ENCODE peak calls at places on chromosome 2, in nine cellular contexts. D is transverse colon, A is Panc1, G is PC-3, Q is heart left ventricle, B is psoas muscle, I is keratinocyte, U is astrocyte, F is iPS DF 6.9. L is an unnamed sample. For H3K27me3, the result is how much of the 10 kb centered on the place peaks cover.

GRCh38 chr2:26243643-26244478 is 571 bp downstream of the HADHA start:
- DNase-seq in D (peak), A (peak), G (peak), Q (no peak), B (no peak), I (no peak), U (peak), F (no peak), L (peak)

GRCh38 chr2:63053235-63053888 is 2.7 kb downstream of the OTX1 start:
- DNase-seq in D (no peak), A (no peak), G (no peak), Q (no peak), B (no peak), I (no peak), U (no peak), F (no peak), L (no peak)

GRCh38 chr2:19879115-19879514 is 22.7 kb downstream of the TTC32 start:
- DNase-seq in D (no peak), A (no peak), G (no peak), Q (no peak), B (no peak), I (no peak), U (no peak), F (no peak), L (no peak)

GRCh38 chr2:178514664-178515063 is 34.4 kb downstream of the PLEKHA3 start:
- DNase-seq in D (no peak), A (no peak), G (peak), Q (no peak), B (no peak), I (no peak), U (peak), F (no peak), L (peak)

GRCh38 chr2:30231726-30232026 is 342 bp downstream of the LBH start:
- DNase-seq in D (no peak), A (no peak), G (no peak), Q (no peak), B (no peak), I (no peak), U (no peak), F (no peak), L (no peak)

GRCh38 chr2:145919507-145919906 is 1399.6 kb upstream of the ZEB2 start:
- DNase-seq in D (no peak), A (no peak), G (peak), Q (no peak), B (no peak), I (no peak), U (no peak), F (no peak), L (no peak)

GRCh38 chr2:654896-655295 is 22.3 kb downstream of the TMEM18 start:
- DNase-seq in D (no peak), A (no peak), G (no peak), Q (no peak), B (no peak), I (no peak), U (no peak), F (no peak), L (no peak)

GRCh38 chr2:9761547-9761946 is 81.7 kb upstream of the TAF1B start:
- DNase-seq in D (no peak), A (no peak), G (no peak), Q (peak), B (no peak), I (no peak), U (no peak), F (no peak), L (no peak)

GRCh38 chr2:109128048-109128465 is 948 bp upstream of the SH3RF3 start:
- DNase-seq in D (peak), A (peak), G (peak), Q (peak), B (peak), I (no peak), U (peak), F (no peak), L (peak)

GRCh38 chr2:171923206-171923605 is 945 bp downstream of the HAT1 start:
- DNase-seq in D (no peak), A (no peak), G (peak), Q (peak), B (no peak), I (no peak), U (peak), F (no peak), L (peak)

GRCh38 chr2:202251494-202251893 is 13.1 kb upstream of the SUMO1 start:
- DNase-seq in D (no peak), A (no peak), G (no peak), Q (no peak), B (no peak), I (no peak), U (no peak), F (no peak), L (no peak)

GRCh38 chr2:54524236-54524991 is 68.3 kb downstream of the SPTBN1 start:
- DNase-seq in D (no peak), A (no peak), G (peak), Q (peak), B (no peak), I (peak), U (peak), F (no peak), L (peak)

GRCh38 chr2:25131567-25132295 is 36.6 kb downstream of the POMC start:
- DNase-seq in D (peak), A (no peak), G (no peak), Q (no peak), B (peak), I (no peak), U (no peak), F (no peak), L (no peak)

GRCh38 chr2:126886906-126887280 is 11.8 kb upstream of the TEX51 start:
- DNase-seq in D (no peak), A (no peak), G (no peak), Q (no peak), B (no peak), I (no peak), U (no peak), F (no peak), L (no peak)

GRCh38 chr2:96157649-96158553 is 12.7 kb upstream of the DUSP2 start:
- DNase-seq in D (no peak), A (no peak), G (no peak), Q (no peak), B (no peak), I (no peak), U (no peak), F (no peak), L (no peak)
- H3K4me3 ChIP-seq in D (no peak), A (no peak), G (no peak), Q (no peak), B (no peak), I (no peak), U (no peak), F (no peak), L (no peak)

GRCh38 chr2:239516954-239517305 is 116.1 kb upstream of the HDAC4 start:
- DNase-seq in D (no peak), A (no peak), G (no peak), Q (no peak), B (no peak), I (no peak), U (no peak), F (no peak), L (no peak)
- H3K27me3 ChIP-seq in D (under half), A (under half), G (under half), Q (under half), B (under half), I (under half), U (under half), F (under half), L (under half)

DNA sequence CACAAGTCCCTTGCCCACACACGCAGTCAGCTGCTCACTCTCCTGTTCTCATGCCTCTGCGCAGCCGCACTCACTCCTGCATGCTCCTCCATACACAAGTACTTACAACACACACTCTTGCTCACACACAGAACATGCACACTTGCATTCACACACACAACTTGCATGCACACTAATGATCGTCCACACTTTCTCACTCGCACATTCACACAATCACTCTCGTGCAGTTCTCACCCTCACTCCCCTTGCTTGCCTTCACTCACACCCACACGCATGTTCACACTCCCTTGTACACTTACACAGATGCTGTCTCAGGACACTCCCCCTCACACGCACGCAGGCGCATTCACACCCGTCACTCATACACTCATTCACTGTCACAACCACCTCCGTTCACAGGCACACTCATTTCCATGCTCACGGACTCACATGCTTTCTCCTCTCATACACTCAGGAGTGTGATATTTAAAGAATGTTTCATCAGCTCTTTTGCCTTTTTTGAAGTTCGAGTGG is 36.1 kb upstream of the LYPD6B start:
- DNase-seq in D (no peak), A (no peak), G (no peak), Q (no peak), B (no peak), I (no peak), U (no peak), F (no peak), L (no peak)
- H3K4me3 ChIP-seq in D (no peak), A (no peak), G (no peak), Q (no peak), B (no peak), I (no peak), U (no peak), F (no peak), L (no peak)

GRCh38 chr2:102620367-102620766 is 1.0 kb downstream of the SLC9A2 start:
- DNase-seq in D (peak), A (no peak), G (peak), Q (no peak), B (no peak), I (no peak), U (no peak), F (no peak), L (no peak)
- H3K27me3 ChIP-seq in D (under half), A (under half), G (under half), Q (under half), B (under half), I (half or more), U (half or more), F (under half), L (under half)

GRCh38 chr2:217222511-217222910 is 362.6 kb upstream of the TNP1 start:
- DNase-seq in D (no peak), A (no peak), G (no peak), Q (no peak), B (no peak), I (no peak), U (no peak), F (no peak), L (no peak)

GRCh38 chr2:217220228-217221013 is 360.6 kb upstream of the TNP1 start:
- DNase-seq in D (no peak), A (no peak), G (no peak), Q (peak), B (no peak), I (no peak), U (no peak), F (no peak), L (no peak)

GRCh38 chr2:217219141-217219505 is 359.3 kb upstream of the TNP1 start:
- DNase-seq in D (no peak), A (no peak), G (no peak), Q (no peak), B (no peak), I (no peak), U (no peak), F (no peak), L (no peak)

GRCh38 chr2:217225596-217225995 is 365.7 kb upstream of the TNP1 start:
- DNase-seq in D (no peak), A (no peak), G (no peak), Q (no peak), B (no peak), I (no peak), U (no peak), F (no peak), L (no peak)

DNA sequence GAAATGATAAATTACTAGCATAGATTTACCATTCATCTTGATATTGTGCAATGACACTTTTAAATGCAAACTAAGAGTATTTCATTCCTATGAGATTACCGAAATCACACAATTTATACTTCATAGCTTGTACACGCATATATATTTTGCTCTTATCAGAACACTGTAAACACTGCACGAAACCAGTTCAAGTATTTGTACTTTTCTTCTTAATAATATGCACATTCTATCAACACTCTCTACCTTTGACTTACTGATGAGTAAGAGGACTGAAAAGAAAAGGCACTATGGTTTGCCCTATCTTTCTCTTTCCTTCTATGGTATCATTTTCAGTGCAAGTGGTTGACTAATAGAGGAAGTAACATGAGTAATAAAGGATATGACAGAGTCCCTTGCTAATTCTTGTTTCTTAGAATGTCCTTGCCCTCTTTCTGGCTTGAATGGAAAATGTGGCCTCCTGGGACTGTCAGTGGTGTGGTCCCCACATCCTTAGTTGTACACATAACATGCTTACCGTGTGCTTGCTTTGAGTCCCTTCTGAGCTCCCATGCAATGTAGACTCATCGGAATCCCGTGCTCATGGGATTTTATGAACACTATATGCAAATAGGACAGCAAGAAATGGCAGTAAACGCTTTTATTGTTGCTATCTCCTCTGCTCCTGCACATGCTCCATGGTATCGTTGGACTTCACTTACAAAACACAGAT is 363.5 kb upstream of the TNP1 start:
- DNase-seq in D (no peak), A (peak), G (peak), Q (peak), B (no peak), I (peak), U (peak), F (no peak), L (peak)
- H3K4me3 ChIP-seq in D (no peak), A (no peak), G (peak), Q (no peak), B (no peak), I (no peak), U (no peak), F (no peak), L (no peak)

GRCh38 chr2:176063958-176064357 is 19.8 kb downstream of the EVX2 start:
- DNase-seq in D (no peak), A (no peak), G (no peak), Q (no peak), B (no peak), I (no peak), U (no peak), F (no peak), L (no peak)

GRCh38 chr2:176071330-176072291 is 12.2 kb downstream of the EVX2 start:
- DNase-seq in D (no peak), A (no peak), G (no peak), Q (no peak), B (no peak), I (no peak), U (no peak), F (no peak), L (no peak)

GRCh38 chr2:176066645-176067586 is 16.8 kb downstream of the EVX2 start:
- DNase-seq in D (no peak), A (no peak), G (no peak), Q (no peak), B (no peak), I (no peak), U (no peak), F (no peak), L (no peak)

GRCh38 chr2:176068037-176068832 is 15.5 kb downstream of the EVX2 start:
- DNase-seq in D (no peak), A (no peak), G (no peak), Q (no peak), B (no peak), I (no peak), U (no peak), F (no peak), L (no peak)

DNA sequence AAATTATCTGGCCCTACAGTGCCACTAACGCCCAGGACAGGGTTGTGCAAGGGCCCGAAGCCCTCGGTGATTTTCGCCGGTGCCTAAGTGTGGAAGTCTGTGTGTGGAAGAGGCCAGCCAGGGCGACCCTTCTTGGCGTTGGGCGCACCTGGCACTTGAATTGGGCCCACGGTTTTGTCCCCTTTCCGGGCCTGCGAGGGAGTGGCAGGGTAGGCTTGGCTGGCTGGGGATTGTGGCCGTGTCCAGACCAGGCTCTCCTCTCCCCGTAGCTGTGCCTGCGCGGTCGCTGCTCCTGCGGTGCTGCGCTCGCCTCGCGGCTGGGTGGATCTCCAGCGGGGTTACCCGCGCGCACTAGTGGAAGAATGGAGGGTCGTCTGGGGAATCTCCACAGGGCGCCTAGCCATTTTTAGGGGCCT is 16.2 kb downstream of the EVX2 start:
- DNase-seq in D (no peak), A (no peak), G (no peak), Q (no peak), B (no peak), I (no peak), U (no peak), F (no peak), L (no peak)
- H3K27me3 ChIP-seq in D (half or more), A (under half), G (under half), Q (half or more), B (under half), I (half or more), U (half or more), F (half or more), L (half or more)

GRCh38 chr2:174623690-174624089 is 26.1 kb upstream of the WIPF1 start:
- DNase-seq in D (no peak), A (no peak), G (no peak), Q (no peak), B (no peak), I (no peak), U (no peak), F (no peak), L (no peak)
- H3K4me3 ChIP-seq in D (no peak), A (no peak), G (no peak), Q (no peak), B (no peak), I (no peak), U (no peak), F (no peak), L (no peak)